ENCODE peak calls at places on chromosome X, in seven cellular contexts. One of them, this sample, is unnamed.

GRCh38 chrX:69361286-69361926 is 142.7 kb upstream of the NALF2 start:
- DNase-seq in ovary: no peak
- DNase-seq in left ventricle myocardium inferior: peak; percentile 20
- DNase-seq in sigmoid colon: no peak
- DNase-seq in AG04449: peak; percentile 24
- DNase-seq in cardiac fibroblast: peak; percentile 0
- DNase-seq in nephron progenitor cell: peak; percentile 7
- DNase-seq in this sample: no peak

GRCh38 chrX:150564838-150565237 is 3.6 kb upstream of the MTM1 start:
- DNase-seq in ovary: no peak
- DNase-seq in left ventricle myocardium inferior: no peak
- DNase-seq in sigmoid colon: no peak
- DNase-seq in AG04449: no peak
- DNase-seq in cardiac fibroblast: no peak
- DNase-seq in nephron progenitor cell: no peak
- DNase-seq in this sample: no peak

GRCh38 chrX:39418936-39419659 is 617.8 kb downstream of the MID1IP1 start:
- DNase-seq in ovary: peak; percentile 86
- DNase-seq in left ventricle myocardium inferior: peak; percentile 62
- DNase-seq in sigmoid colon: no peak
- DNase-seq in AG04449: no peak
- DNase-seq in cardiac fibroblast: no peak
- DNase-seq in nephron progenitor cell: peak; percentile 28
- DNase-seq in this sample: no peak

GRCh38 chrX:13697976-13698375 is 9.0 kb downstream of the RAB9A start:
- DNase-seq in ovary: no peak
- DNase-seq in left ventricle myocardium inferior: no peak
- DNase-seq in sigmoid colon: no peak
- DNase-seq in AG04449: no peak
- DNase-seq in cardiac fibroblast: no peak
- DNase-seq in nephron progenitor cell: no peak
- DNase-seq in this sample: no peak

GRCh38 chrX:20527458-20528099 is 260.9 kb upstream of the RPS6KA3 start:
- DNase-seq in ovary: peak; percentile 41
- DNase-seq in left ventricle myocardium inferior: peak; percentile 24
- DNase-seq in sigmoid colon: no peak
- DNase-seq in AG04449: no peak
- DNase-seq in cardiac fibroblast: peak; percentile 41
- DNase-seq in nephron progenitor cell: no peak
- DNase-seq in this sample: no peak

GRCh38 chrX:150942958-150943594 is 40.1 kb upstream of the HMGB3 start:
- DNase-seq in ovary: no peak
- DNase-seq in left ventricle myocardium inferior: no peak
- DNase-seq in sigmoid colon: no peak
- DNase-seq in AG04449: no peak
- DNase-seq in cardiac fibroblast: no peak
- DNase-seq in nephron progenitor cell: no peak
- DNase-seq in this sample: no peak

GRCh38 chrX:10280061-10280460 is 123.3 kb downstream of the CLCN4 start:
- DNase-seq in ovary: no peak
- DNase-seq in left ventricle myocardium inferior: no peak
- DNase-seq in sigmoid colon: no peak
- DNase-seq in AG04449: no peak
- DNase-seq in cardiac fibroblast: no peak
- DNase-seq in nephron progenitor cell: no peak
- DNase-seq in this sample: no peak

GRCh38 chrX:276588-277171 is 4.5 kb upstream of the PLCXD1 start:
- DNase-seq in ovary: no peak
- DNase-seq in left ventricle myocardium inferior: no peak
- DNase-seq in sigmoid colon: peak; percentile 71
- DNase-seq in AG04449: no peak
- DNase-seq in cardiac fibroblast: peak; percentile 68
- DNase-seq in nephron progenitor cell: peak; percentile 26
- DNase-seq in this sample: no peak

GRCh38 chrX:10525381-10525780 is 95.0 kb downstream of the MID1 start:
- DNase-seq in ovary: no peak
- DNase-seq in left ventricle myocardium inferior: no peak
- DNase-seq in sigmoid colon: no peak
- DNase-seq in AG04449: no peak
- DNase-seq in cardiac fibroblast: peak; percentile 2
- DNase-seq in nephron progenitor cell: no peak
- DNase-seq in this sample: no peak

GRCh38 chrX:131791608-131792355 is 231.3 kb upstream of the STK26 start:
- DNase-seq in ovary: peak; percentile 45
- DNase-seq in left ventricle myocardium inferior: no peak
- DNase-seq in sigmoid colon: no peak
- DNase-seq in AG04449: no peak
- DNase-seq in cardiac fibroblast: no peak
- DNase-seq in nephron progenitor cell: no peak
- DNase-seq in this sample: no peak

GRCh38 chrX:80808160-80808735 is 1.4 kb downstream of the BRWD3 start:
- DNase-seq in ovary: peak; percentile 81
- DNase-seq in left ventricle myocardium inferior: peak; percentile 68
- DNase-seq in sigmoid colon: peak; percentile 86
- DNase-seq in AG04449: peak; percentile 23
- DNase-seq in cardiac fibroblast: peak; percentile 76
- DNase-seq in nephron progenitor cell: peak; percentile 52
- DNase-seq in this sample: no peak

GRCh38 chrX:137432609-137433008 is 133.3 kb upstream of the ZIC3 start:
- DNase-seq in ovary: no peak
- DNase-seq in left ventricle myocardium inferior: no peak
- DNase-seq in sigmoid colon: no peak
- DNase-seq in AG04449: no peak
- DNase-seq in cardiac fibroblast: no peak
- DNase-seq in nephron progenitor cell: peak; percentile 34
- DNase-seq in this sample: no peak
- TF ChIP-seq CTCF in ovary: no peak
- TF ChIP-seq CTCF in left ventricle myocardium inferior: no peak
- TF ChIP-seq CTCF in sigmoid colon: no peak
- TF ChIP-seq CTCF in AG04449: no peak
- TF ChIP-seq CTCF in cardiac fibroblast: peak; percentile 2
- TF ChIP-seq CTCF in nephron progenitor cell: peak; percentile 56
- TF ChIP-seq CTCF in this sample: peak; percentile 70

GRCh38 chrX:46647251-46647650 is 73.7 kb downstream of the CHST7 start:
- DNase-seq in ovary: no peak
- DNase-seq in left ventricle myocardium inferior: no peak
- DNase-seq in sigmoid colon: no peak
- DNase-seq in AG04449: no peak
- DNase-seq in cardiac fibroblast: no peak
- DNase-seq in nephron progenitor cell: no peak
- DNase-seq in this sample: no peak

GRCh38 chrX:46643636-46644035 is 70.1 kb downstream of the CHST7 start:
- DNase-seq in ovary: no peak
- DNase-seq in left ventricle myocardium inferior: no peak
- DNase-seq in sigmoid colon: no peak
- DNase-seq in AG04449: no peak
- DNase-seq in cardiac fibroblast: no peak
- DNase-seq in nephron progenitor cell: no peak
- DNase-seq in this sample: no peak

GRCh38 chrX:46645614-46646013 is 72.0 kb downstream of the CHST7 start:
- DNase-seq in ovary: no peak
- DNase-seq in left ventricle myocardium inferior: no peak
- DNase-seq in sigmoid colon: no peak
- DNase-seq in AG04449: no peak
- DNase-seq in cardiac fibroblast: no peak
- DNase-seq in nephron progenitor cell: no peak
- DNase-seq in this sample: no peak

GRCh38 chrX:46637937-46638336 is 64.4 kb downstream of the CHST7 start:
- DNase-seq in ovary: no peak
- DNase-seq in left ventricle myocardium inferior: no peak
- DNase-seq in sigmoid colon: no peak
- DNase-seq in AG04449: no peak
- DNase-seq in cardiac fibroblast: no peak
- DNase-seq in nephron progenitor cell: no peak
- DNase-seq in this sample: no peak

GRCh38 chrX:46642145-46642544 is 68.6 kb downstream of the CHST7 start:
- DNase-seq in ovary: no peak
- DNase-seq in left ventricle myocardium inferior: no peak
- DNase-seq in sigmoid colon: no peak
- DNase-seq in AG04449: no peak
- DNase-seq in cardiac fibroblast: peak; percentile 47
- DNase-seq in nephron progenitor cell: no peak
- DNase-seq in this sample: no peak
- TF ChIP-seq CTCF in ovary: peak; percentile 45
- TF ChIP-seq CTCF in left ventricle myocardium inferior: peak; percentile 64
- TF ChIP-seq CTCF in sigmoid colon: peak; percentile 25
- TF ChIP-seq CTCF in AG04449: no peak
- TF ChIP-seq CTCF in cardiac fibroblast: peak; percentile 19
- TF ChIP-seq CTCF in nephron progenitor cell: no peak
- TF ChIP-seq CTCF in this sample: peak; percentile 41

DNA sequence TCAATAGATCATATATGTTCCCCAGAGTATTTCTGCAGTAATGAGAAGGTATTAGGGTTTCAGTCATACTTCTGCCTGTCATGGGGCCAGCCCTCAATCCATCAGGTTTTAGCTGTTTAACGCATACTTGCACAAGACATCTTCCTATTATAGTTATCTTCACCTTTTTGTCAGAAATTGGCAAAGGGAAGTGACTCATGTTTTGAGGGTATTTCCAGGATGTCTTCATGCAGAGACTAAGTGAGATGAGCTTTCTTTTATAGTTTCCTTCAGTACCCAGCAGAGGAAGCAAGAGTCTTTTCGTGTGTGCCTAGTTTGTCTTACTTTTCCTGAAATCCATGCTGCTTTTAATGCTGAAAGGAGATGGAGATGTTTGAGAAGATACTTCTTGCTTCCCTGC is 9.5 kb downstream of the CSTF2 start:
- DNase-seq in ovary: no peak
- DNase-seq in left ventricle myocardium inferior: no peak
- DNase-seq in sigmoid colon: no peak
- DNase-seq in AG04449: peak; percentile 2
- DNase-seq in cardiac fibroblast: peak; percentile 81
- DNase-seq in nephron progenitor cell: no peak
- DNase-seq in this sample: no peak
- TF ChIP-seq CTCF in ovary: no peak
- TF ChIP-seq CTCF in left ventricle myocardium inferior: no peak
- TF ChIP-seq CTCF in sigmoid colon: no peak
- TF ChIP-seq CTCF in AG04449: no peak
- TF ChIP-seq CTCF in cardiac fibroblast: no peak
- TF ChIP-seq CTCF in nephron progenitor cell: no peak
- TF ChIP-seq CTCF in this sample: no peak

GRCh38 chrX:136306182-136306581 is 5.4 kb downstream of the ADGRG4 start:
- DNase-seq in ovary: no peak
- DNase-seq in left ventricle myocardium inferior: no peak
- DNase-seq in sigmoid colon: no peak
- DNase-seq in AG04449: no peak
- DNase-seq in cardiac fibroblast: no peak
- DNase-seq in nephron progenitor cell: no peak
- DNase-seq in this sample: no peak

GRCh38 chrX:136303041-136303440 is 2.3 kb downstream of the ADGRG4 start:
- DNase-seq in ovary: no peak
- DNase-seq in left ventricle myocardium inferior: no peak
- DNase-seq in sigmoid colon: no peak
- DNase-seq in AG04449: no peak
- DNase-seq in cardiac fibroblast: no peak
- DNase-seq in nephron progenitor cell: no peak
- DNase-seq in this sample: no peak

GRCh38 chrX:136310411-136310810 is 9.6 kb downstream of the ADGRG4 start:
- DNase-seq in ovary: no peak
- DNase-seq in left ventricle myocardium inferior: no peak
- DNase-seq in sigmoid colon: no peak
- DNase-seq in AG04449: no peak
- DNase-seq in cardiac fibroblast: peak; percentile 5
- DNase-seq in nephron progenitor cell: no peak
- DNase-seq in this sample: no peak

GRCh38 chrX:136307471-136307870 is 6.7 kb downstream of the ADGRG4 start:
- DNase-seq in ovary: no peak
- DNase-seq in left ventricle myocardium inferior: no peak
- DNase-seq in sigmoid colon: no peak
- DNase-seq in AG04449: no peak
- DNase-seq in cardiac fibroblast: no peak
- DNase-seq in nephron progenitor cell: no peak
- DNase-seq in this sample: no peak

DNA sequence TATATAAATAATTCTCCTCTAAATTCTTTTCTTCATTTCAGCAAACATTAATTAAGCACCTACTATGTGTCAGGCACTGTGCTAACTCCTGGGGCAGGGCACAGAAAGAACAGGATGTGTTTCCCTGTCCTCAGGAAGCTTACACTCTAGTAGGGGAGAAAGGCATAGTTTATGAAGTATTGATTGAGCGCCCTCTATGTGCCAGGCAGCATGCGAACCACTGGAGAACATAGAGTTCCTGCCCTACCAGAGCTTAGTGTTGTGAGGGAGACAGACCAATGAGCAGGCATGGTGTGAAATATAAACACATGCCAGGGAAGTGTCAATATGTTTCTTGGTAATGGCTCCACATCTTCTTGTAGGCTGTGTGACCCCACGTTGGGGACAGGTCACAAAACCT is 3.7 kb downstream of the ADGRG4 start:
- DNase-seq in ovary: no peak
- DNase-seq in left ventricle myocardium inferior: no peak
- DNase-seq in sigmoid colon: no peak
- DNase-seq in AG04449: no peak
- DNase-seq in cardiac fibroblast: peak; percentile 1
- DNase-seq in nephron progenitor cell: no peak
- DNase-seq in this sample: no peak
- TF ChIP-seq CTCF in ovary: no peak
- TF ChIP-seq CTCF in left ventricle myocardium inferior: no peak
- TF ChIP-seq CTCF in sigmoid colon: no peak
- TF ChIP-seq CTCF in AG04449: no peak
- TF ChIP-seq CTCF in cardiac fibroblast: no peak
- TF ChIP-seq CTCF in nephron progenitor cell: no peak
- TF ChIP-seq CTCF in this sample: no peak

DNA sequence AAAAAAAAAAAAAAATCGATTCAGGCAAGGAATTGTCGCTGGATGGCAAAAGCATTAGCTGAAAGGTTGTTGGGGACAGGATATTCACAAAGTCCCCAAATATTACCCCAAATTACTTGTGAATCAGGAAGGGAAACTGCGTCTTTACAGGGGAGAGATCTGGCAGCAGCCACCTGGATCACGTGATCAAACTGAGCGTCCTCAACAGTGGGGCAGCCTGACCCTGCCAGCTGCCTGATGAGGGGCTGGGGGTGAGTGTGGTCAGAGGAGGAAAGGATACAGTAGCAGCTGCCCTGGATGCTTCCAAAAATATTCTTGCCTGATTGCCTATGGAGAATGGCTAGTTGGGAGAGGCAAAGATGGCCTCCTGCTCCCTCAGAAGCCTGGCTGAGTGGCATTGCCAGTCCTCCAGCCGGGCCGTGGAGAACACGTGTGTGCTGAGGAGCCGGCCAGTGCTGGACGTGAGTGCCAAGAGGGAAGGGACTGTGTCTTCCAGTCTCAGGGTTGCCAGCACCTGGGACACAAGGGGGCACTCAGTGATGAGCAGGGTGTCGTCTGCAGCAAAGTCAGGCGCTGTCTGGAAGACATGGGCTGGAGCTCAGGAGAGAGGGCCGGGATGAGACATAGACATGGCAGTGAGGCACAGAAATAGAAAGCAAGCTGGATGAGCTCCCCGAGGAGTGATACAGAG is 3.0 kb upstream of the LAGE3 start:
- DNase-seq in ovary: no peak
- DNase-seq in left ventricle myocardium inferior: no peak
- DNase-seq in sigmoid colon: no peak
- DNase-seq in AG04449: no peak
- DNase-seq in cardiac fibroblast: no peak
- DNase-seq in nephron progenitor cell: no peak
- DNase-seq in this sample: no peak
- TF ChIP-seq CTCF in ovary: no peak
- TF ChIP-seq CTCF in left ventricle myocardium inferior: no peak
- TF ChIP-seq CTCF in sigmoid colon: no peak
- TF ChIP-seq CTCF in AG04449: no peak
- TF ChIP-seq CTCF in cardiac fibroblast: no peak
- TF ChIP-seq CTCF in nephron progenitor cell: no peak
- TF ChIP-seq CTCF in this sample: no peak

GRCh38 chrX:42289492-42290385 is 366.4 kb upstream of the CASK start:
- DNase-seq in ovary: no peak
- DNase-seq in left ventricle myocardium inferior: no peak
- DNase-seq in sigmoid colon: no peak
- DNase-seq in AG04449: no peak
- DNase-seq in cardiac fibroblast: no peak
- DNase-seq in nephron progenitor cell: no peak
- DNase-seq in this sample: no peak

GRCh38 chrX:42290608-42291007 is 367.3 kb upstream of the CASK start:
- DNase-seq in ovary: no peak
- DNase-seq in left ventricle myocardium inferior: no peak
- DNase-seq in sigmoid colon: no peak
- DNase-seq in AG04449: no peak
- DNase-seq in cardiac fibroblast: peak; percentile 10
- DNase-seq in nephron progenitor cell: no peak
- DNase-seq in this sample: no peak
- TF ChIP-seq CTCF in ovary: no peak
- TF ChIP-seq CTCF in left ventricle myocardium inferior: no peak
- TF ChIP-seq CTCF in sigmoid colon: no peak
- TF ChIP-seq CTCF in AG04449: peak; percentile 5
- TF ChIP-seq CTCF in cardiac fibroblast: no peak
- TF ChIP-seq CTCF in nephron progenitor cell: no peak
- TF ChIP-seq CTCF in this sample: peak; percentile 37

This sample was measured in type B pancreatic cell.